ENCODE peak calls at places on chromosome 2, in five cellular contexts. R is mesothelial cell of epicardium, X is substantia nigra, N is LoVo, P is activated T-cell treated with anti-CD3 and anti-CD28 coated beads for 48 hours. K is an unnamed sample.

GRCh38 chr2:10966056-10966455 is 54.3 kb downstream of the KCNF1 start:
- DNase-seq in R (no peak), X (no peak), N (no peak), P (no peak), K (no peak)

GRCh38 chr2:226132632-226133215 is 666.9 kb downstream of the IRS1 start:
- DNase-seq in X (no peak), R (no peak), P (no peak), N (no peak), K (no peak)

GRCh38 chr2:161077367-161078210 is 82.6 kb upstream of the TANK start:
- DNase-seq in R (no peak), X (no peak), N (no peak), P (peak; percentile 42), K (no peak)

GRCh38 chr2:161414385-161415040 is 1.6 kb upstream of the TBR1 start:
- DNase-seq in X (no peak), N (peak; percentile 44), P (no peak), R (peak; percentile 52), K (peak; percentile 81)

GRCh38 chr2:175154670-175155082 is 13.3 kb downstream of the ATF2 start:
- DNase-seq in P (no peak), R (no peak), N (peak; percentile 14), X (no peak), K (no peak)

GRCh38 chr2:144097440-144098225 is 422.3 kb downstream of the ZEB2 start:
- DNase-seq in R (no peak), X (no peak), N (no peak), P (no peak), K (no peak)

GRCh38 chr2:70647873-70648481 is 94.4 kb upstream of the TGFA start:
- DNase-seq in X (peak; percentile 28), P (peak; percentile 63), R (peak; percentile 85), N (peak; percentile 72), K (peak; percentile 88)

GRCh38 chr2:11784747-11785610 is 38.5 kb downstream of the LPIN1 start:
- DNase-seq in R (peak; percentile 83), X (peak; percentile 50), P (peak; percentile 34), N (no peak), K (peak; percentile 84)

GRCh38 chr2:48900321-48901014 is 144.9 kb upstream of the LHCGR start:
- DNase-seq in X (peak; percentile 47), P (no peak), N (no peak), R (no peak), K (peak; percentile 38)

GRCh38 chr2:70161069-70161534 is 29.7 kb downstream of the C2orf42 start:
- DNase-seq in R (no peak), N (no peak), P (no peak), X (no peak), K (no peak)

GRCh38 chr2:31214638-31214915 is 2.7 kb downstream of the CAPN14 start:
- DNase-seq in R (no peak), X (no peak), P (no peak), N (no peak), K (no peak)